ENCODE peak calls at places on chromosomes 5 and 9, in four cellular contexts. L is HepG2, E is WTC11, O is K562. D is an unnamed sample.

GRCh38 chr5:75640395-75640794 is 29.1 kb downstream of the ANKDD1B start:
- DNase-seq in L (no peak), E (no peak), O (no peak), D (no peak)

GRCh38 chr5:180601591-180602480 is 10.5 kb upstream of the SCGB3A1 start:
- DNase-seq in L (no peak), E (peak; percentile 6), O (no peak), D (no peak)

GRCh38 chr9:128088253-128088945 is 20.4 kb downstream of the SLC25A25 start:
- DNase-seq in L (no peak), E (no peak), O (no peak), D (no peak)

GRCh38 chr9:33189331-33189731 is 22.2 kb upstream of the B4GALT1 start:
- DNase-seq in L (no peak), E (no peak), O (no peak), D (no peak)

GRCh38 chr5:95113489-95113888 is 171.4 kb downstream of the MCTP1 start:
- DNase-seq in L (no peak), E (peak; percentile 13), O (no peak), D (peak; percentile 59)

GRCh38 chr9:136656795-136657611 is 5.7 kb upstream of the EGFL7 start:
- DNase-seq in L (no peak), E (no peak), O (no peak), D (no peak)

GRCh38 chr5:97181856-97182545 is 1.0 kb downstream of the RIOK2 start:
- DNase-seq in L (no peak), E (no peak), O (no peak), D (no peak)

GRCh38 chr5:148427370-148428042 is 43.7 kb downstream of the FBXO38 start:
- DNase-seq in L (no peak), E (no peak), O (no peak), D (peak; percentile 26)

GRCh38 chr9:114282926-114283325 is 40.0 kb upstream of the ORM1 start:
- DNase-seq in L (no peak), E (no peak), O (no peak), D (no peak)

GRCh38 chr9:130299785-130300615 is 34.4 kb downstream of the HMCN2 start:
- DNase-seq in L (no peak), E (no peak), O (no peak), D (no peak)

GRCh38 chr5:179375966-179376365 is 30.7 kb upstream of the ADAMTS2 start:
- DNase-seq in L (no peak), E (peak; percentile 12), O (no peak), D (no peak)

GRCh38 chr5:56973473-56973872 is 21.6 kb upstream of the MIER3 start:
- DNase-seq in L (no peak), E (no peak), O (no peak), D (no peak)

GRCh38 chr5:83418659-83419321 is 52.8 kb upstream of the VCAN start:
- DNase-seq in L (no peak), E (no peak), O (no peak), D (peak; percentile 15)

GRCh38 chr9:97468658-97469448 is 32.6 kb upstream of the TMOD1 start:
- DNase-seq in L (peak; percentile 67), E (peak; percentile 77), O (peak; percentile 70), D (peak; percentile 84)

GRCh38 chr9:114098021-114098659 is 952 bp downstream of the KIF12 start:
- DNase-seq in L (no peak), E (peak; percentile 75), O (peak; percentile 81), D (peak; percentile 90)

GRCh38 chr9:37976714-37977477 is 73.0 kb upstream of the SLC25A51 start:
- DNase-seq in L (no peak), E (no peak), O (no peak), D (no peak)

GRCh38 chr9:9552665-9553064 is 1060.1 kb downstream of the PTPRD start:
- DNase-seq in L (no peak), E (no peak), O (no peak), D (no peak)

GRCh38 chr9:86075132-86075807 is 24.1 kb downstream of the GOLM1 start:
- DNase-seq in L (no peak), E (no peak), O (no peak), D (no peak)

GRCh38 chr9:91405343-91406077 is 18.1 kb downstream of the NFIL3 start:
- DNase-seq in L (no peak), E (no peak), O (no peak), D (peak; percentile 14)

GRCh38 chr5:67194169-67194568 is 2.4 kb downstream of the CD180 start:
- DNase-seq in L (no peak), E (no peak), O (no peak), D (no peak)

GRCh38 chr5:93681432-93681831 is 60.0 kb downstream of the POU5F2 start:
- DNase-seq in L (no peak), E (no peak), O (no peak), D (peak; percentile 49)

GRCh38 chr5:89211836-89212235 is 328.9 kb upstream of the MEF2C start:
- DNase-seq in L (no peak), E (no peak), O (no peak), D (no peak)

GRCh38 chr5:14779975-14780374 is 91.6 kb downstream of the ANKH start:
- DNase-seq in L (no peak), E (no peak), O (no peak), D (no peak)

GRCh38 chr5:150599917-150600511 is 40.4 kb upstream of the SYNPO start:
- DNase-seq in L (no peak), E (no peak), O (peak; percentile 29), D (no peak)

GRCh38 chr9:76808636-76809035 is 44.4 kb downstream of the PCA3 start:
- DNase-seq in L (no peak), E (no peak), O (no peak), D (no peak)

GRCh38 chr5:2700876-2701275 is 50.6 kb downstream of the IRX2 start:
- DNase-seq in L (no peak), E (no peak), O (no peak), D (no peak)

GRCh38 chr5:179613460-179614071 is 9.9 kb downstream of the HNRNPH1 start:
- DNase-seq in L (no peak), E (peak; percentile 12), O (no peak), D (no peak)

GRCh38 chr5:93585054-93585751 is 2.2 kb downstream of the NR2F1 start:
- DNase-seq in L (no peak), E (peak; percentile 50), O (no peak), D (peak; percentile 67)

GRCh38 chr5:6675784-6676499 is 37.3 kb upstream of the TENT4A start:
- DNase-seq in L (no peak), E (no peak), O (peak; percentile 55), D (no peak)

GRCh38 chr5:69238760-69239251 is 4.1 kb downstream of the CDK7 start:
- DNase-seq in L (no peak), E (no peak), O (no peak), D (no peak)

GRCh38 chr9:116837038-116837998 is 150.2 kb downstream of the TRIM32 start:
- DNase-seq in L (no peak), E (no peak), O (no peak), D (peak; percentile 28)

GRCh38 chr5:180639743-180640300 is 9.6 kb downstream of the FLT4 start:
- DNase-seq in L (no peak), E (peak; percentile 10), O (no peak), D (no peak)

GRCh38 chr5:158484968-158485367 is 614.7 kb downstream of the EBF1 start:
- DNase-seq in L (no peak), E (no peak), O (no peak), D (no peak)
- TF ChIP-seq CREB1 in L (no peak), E (no peak), O (no peak), D (no peak)

GRCh38 chr5:151673421-151673820 is 13.3 kb downstream of the SPARC start:
- DNase-seq in L (no peak), E (no peak), O (no peak), D (no peak)

GRCh38 chr5:151675225-151675955 is 11.3 kb downstream of the SPARC start:
- DNase-seq in L (no peak), E (no peak), O (no peak), D (peak; percentile 51)

GRCh38 chr5:151670953-151671636 is 15.6 kb downstream of the SPARC start:
- DNase-seq in L (no peak), E (no peak), O (no peak), D (no peak)

GRCh38 chr5:151670074-151670686 is 16.5 kb downstream of the SPARC start:
- DNase-seq in L (no peak), E (no peak), O (no peak), D (no peak)

DNA sequence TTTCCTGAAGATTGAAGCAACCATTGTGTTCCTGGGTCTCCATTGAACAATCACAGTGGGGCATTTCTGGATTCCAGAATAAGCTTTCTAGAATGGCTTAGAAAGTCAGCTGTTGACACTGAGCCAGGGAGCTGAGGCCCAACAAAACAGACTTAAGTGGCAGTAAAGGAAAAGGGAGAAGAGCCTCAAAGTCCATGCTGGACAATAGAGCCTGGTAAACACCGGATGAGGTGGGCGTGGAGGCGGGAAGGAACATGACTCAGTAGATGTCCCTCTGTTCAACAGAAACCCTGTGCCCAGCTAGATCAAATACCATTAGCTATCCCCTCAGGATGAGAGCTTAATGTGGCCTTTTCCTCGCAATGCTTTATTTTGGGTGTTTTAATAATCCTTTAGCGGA is 14.7 kb downstream of the SPARC start:
- DNase-seq in L (no peak), E (no peak), O (no peak), D (no peak)
- TF ChIP-seq CREB1 in L (no peak), E (no peak), O (no peak), D (no peak)

GRCh38 chr5:103894882-103895281 is 332.3 kb upstream of the NUDT12 start:
- DNase-seq in L (no peak), E (peak; percentile 26), O (no peak), D (peak; percentile 50)

GRCh38 chr5:103889500-103890209 is 327.1 kb upstream of the NUDT12 start:
- DNase-seq in L (no peak), E (no peak), O (no peak), D (no peak)

GRCh38 chr5:103890313-103890712 is 327.7 kb upstream of the NUDT12 start:
- DNase-seq in L (no peak), E (no peak), O (no peak), D (no peak)

GRCh38 chr5:103886826-103887225 is 324.2 kb upstream of the NUDT12 start:
- DNase-seq in L (no peak), E (no peak), O (no peak), D (no peak)

GRCh38 chr5:103891151-103891550 is 328.6 kb upstream of the NUDT12 start:
- DNase-seq in L (no peak), E (no peak), O (no peak), D (no peak)
- TF ChIP-seq CREB1 in L (no peak), E (no peak), O (no peak), D (no peak)

GRCh38 chr9:29332789-29333188 is 1759.5 kb upstream of the C9orf72 start:
- DNase-seq in L (no peak), E (no peak), O (no peak), D (no peak)
- TF ChIP-seq CREB1 in L (no peak), E (no peak), O (no peak), D (no peak)

GRCh38 chr9:134515026-134515821 is 126.4 kb upstream of the COL5A1 start:
- DNase-seq in L (no peak), E (no peak), O (no peak), D (no peak)
- TF ChIP-seq CREB1 in L (no peak), E (no peak), O (no peak), D (no peak)

GRCh38 chr5:58886315-58887207 is 303.7 kb downstream of the RAB3C start:
- DNase-seq in L (peak; percentile 25), E (peak; percentile 67), O (peak; percentile 72), D (peak; percentile 88)
- TF ChIP-seq CREB1 in L (no peak), E (no peak), O (no peak), D (no peak)

GRCh38 chr5:34959323-34959722 is 30.0 kb downstream of the DNAJC21 start:
- DNase-seq in L (no peak), E (no peak), O (peak; percentile 19), D (no peak)

GRCh38 chr5:34957299-34957698 is 27.9 kb downstream of the DNAJC21 start:
- DNase-seq in L (no peak), E (no peak), O (no peak), D (peak; percentile 26)

GRCh38 chr5:34957857-34958690 is 28.7 kb downstream of the DNAJC21 start:
- DNase-seq in L (peak; percentile 30), E (no peak), O (peak; percentile 44), D (peak; percentile 62)
- TF ChIP-seq CREB1 in L (no peak), E (no peak), O (no peak), D (no peak)

D was measured in GM23338.